ENCODE peak calls at places on chromosomes 2 and 18, in ten cellular contexts. M, J, B, A, P, S, Y, U, O and E are unnamed samples.

GRCh38 chr2:216192931-216193330 is 83.8 kb downstream of the XRCC5 start:
- DNase-seq in M (no peak), J (no peak), B (no peak), A (no peak), P (no peak), S (no peak), Y (no peak), U (no peak), O (no peak), E (no peak)

GRCh38 chr2:121240436-121240835 is 44.6 kb downstream of the TFCP2L1 start:
- DNase-seq in M (no peak), J (no peak), B (no peak), A (no peak), P (no peak), S (no peak), Y (no peak), U (no peak), O (no peak), E (no peak)

GRCh38 chr2:74893332-74893731 is 59.4 kb downstream of the HK2 start:
- DNase-seq in M (no peak), J (peak), B (no peak), A (peak), P (no peak), S (no peak), Y (no peak), U (peak), O (no peak), E (no peak)

GRCh38 chr2:18119883-18120282 is 241.4 kb downstream of the KCNS3 start:
- DNase-seq in M (no peak), J (peak), B (no peak), A (no peak), P (no peak), S (no peak), Y (no peak), U (no peak), O (no peak), E (peak)

GRCh38 chr2:182716665-182716990 is 571 bp downstream of the DNAJC10 start:
- DNase-seq in M (no peak), J (no peak), B (peak), A (no peak), P (no peak), S (no peak), Y (no peak), U (no peak), O (no peak), E (no peak)

GRCh38 chr18:78701753-78702409 is 277.7 kb upstream of the SALL3 start:
- DNase-seq in M (no peak), J (no peak), B (no peak), A (no peak), P (no peak), S (no peak), Y (no peak), U (no peak), O (no peak), E (no peak)

GRCh38 chr18:68426731-68427315 is 288.1 kb downstream of the TMX3 start:
- DNase-seq in M (no peak), J (peak), B (no peak), A (no peak), P (no peak), S (no peak), Y (no peak), U (no peak), O (no peak), E (no peak)

GRCh38 chr2:229212241-229212640 is 58.8 kb downstream of the PID1 start:
- DNase-seq in M (no peak), J (peak), B (no peak), A (no peak), P (no peak), S (no peak), Y (no peak), U (no peak), O (no peak), E (no peak)

GRCh38 chr2:224287533-224287932 is 114.4 kb downstream of the FAM124B start:
- DNase-seq in M (no peak), J (no peak), B (no peak), A (no peak), P (no peak), S (no peak), Y (no peak), U (no peak), O (no peak), E (no peak)

GRCh38 chr2:66446178-66446860 is 11.4 kb downstream of the MEIS1 start:
- DNase-seq in M (no peak), J (peak), B (no peak), A (no peak), P (no peak), S (no peak), Y (no peak), U (no peak), O (no peak), E (no peak)

GRCh38 chr2:10303634-10304378 is 1.1 kb downstream of the HPCAL1 start:
- DNase-seq in M (peak), J (peak), B (peak), A (peak), P (no peak), S (peak), Y (peak), U (peak), O (no peak), E (no peak)

GRCh38 chr2:20188851-20189250 is 36.1 kb downstream of the SDC1 start:
- DNase-seq in M (no peak), J (no peak), B (no peak), A (no peak), P (no peak), S (no peak), Y (no peak), U (no peak), O (no peak), E (no peak)

GRCh38 chr2:46002507-46002883 is 294.7 kb upstream of the EPAS1 start:
- DNase-seq in M (no peak), J (peak), B (no peak), A (no peak), P (peak), S (no peak), Y (no peak), U (peak), O (no peak), E (peak)

GRCh38 chr2:201973316-201973715 is 60.3 kb upstream of the FZD7 start:
- DNase-seq in M (no peak), J (no peak), B (no peak), A (no peak), P (no peak), S (no peak), Y (no peak), U (no peak), O (no peak), E (no peak)

GRCh38 chr2:238016526-238016925 is 44.3 kb upstream of the SCLY start:
- DNase-seq in M (peak), J (no peak), B (no peak), A (no peak), P (no peak), S (no peak), Y (no peak), U (no peak), O (no peak), E (no peak)

GRCh38 chr2:31213063-31213882 is 4.0 kb downstream of the CAPN14 start:
- DNase-seq in M (no peak), J (peak), B (no peak), A (no peak), P (no peak), S (no peak), Y (no peak), U (no peak), O (no peak), E (no peak)

GRCh38 chr18:45565280-45565970 is 49.9 kb upstream of the SLC14A2 start:
- DNase-seq in M (no peak), J (no peak), B (no peak), A (no peak), P (no peak), S (no peak), Y (no peak), U (no peak), O (no peak), E (no peak)

GRCh38 chr2:27591745-27592144 is 8.9 kb downstream of the ZNF512 start:
- DNase-seq in M (no peak), J (peak), B (no peak), A (no peak), P (no peak), S (no peak), Y (no peak), U (no peak), O (no peak), E (no peak)

GRCh38 chr2:240457223-240458043 is 22.0 kb downstream of the GPC1 start:
- DNase-seq in M (no peak), J (no peak), B (no peak), A (peak), P (no peak), S (no peak), Y (no peak), U (no peak), O (no peak), E (no peak)

GRCh38 chr18:46220116-46220515 is 115.9 kb downstream of the HAUS1 start:
- DNase-seq in M (no peak), J (peak), B (no peak), A (peak), P (no peak), S (no peak), Y (no peak), U (no peak), O (no peak), E (no peak)

GRCh38 chr2:53970898-53971681 is at the start of gene PSME4:
- DNase-seq in M (peak), J (peak), B (peak), A (peak), P (peak), S (peak), Y (peak), U (peak), O (peak), E (peak)

GRCh38 chr2:105272176-105272575 is 30.6 kb downstream of the GPR45 start:
- DNase-seq in M (no peak), J (no peak), B (no peak), A (no peak), P (no peak), S (no peak), Y (no peak), U (no peak), O (no peak), E (no peak)

GRCh38 chr2:48114256-48114655 is 208.0 kb upstream of the FBXO11 start:
- DNase-seq in M (peak), J (peak), B (no peak), A (no peak), P (no peak), S (no peak), Y (no peak), U (peak), O (peak), E (peak)

GRCh38 chr2:156748238-156748637 is 312.1 kb downstream of the GPD2 start:
- DNase-seq in M (no peak), J (no peak), B (no peak), A (no peak), P (no peak), S (no peak), Y (no peak), U (no peak), O (no peak), E (no peak)

GRCh38 chr2:111046670-111047069 is 74.0 kb upstream of the BCL2L11 start:
- DNase-seq in M (no peak), J (no peak), B (no peak), A (no peak), P (no peak), S (no peak), Y (no peak), U (no peak), O (no peak), E (no peak)

GRCh38 chr2:43341959-43342757 is 115.8 kb upstream of the ZFP36L2 start:
- DNase-seq in M (no peak), J (no peak), B (no peak), A (no peak), P (no peak), S (no peak), Y (no peak), U (no peak), O (no peak), E (no peak)